ENCODE peak calls at places on chromosomes 6 and 20, in eight cellular contexts. W is foreskin keratinocyte, M is RWPE1, A is GM03348, D is Kasumi-1, I is Right ventricle myocardium inferior, K is T follicular helper cell, Y is cardiac fibroblast. B is an unnamed sample.

GRCh38 chr6:2713473-2714358 is 37.0 kb downstream of the MYLK4 start:
- DNase-seq in W (no peak), M (peak; percentile 22), A (peak; percentile 48), D (no peak), I (no peak), K (no peak), Y (peak; percentile 89), B (no peak)

GRCh38 chr6:3592371-3592941 is 135.6 kb upstream of the SLC22A23 start:
- DNase-seq in W (peak; percentile 100), M (peak; percentile 93), A (peak; percentile 80), D (no peak), I (no peak), K (no peak), Y (peak; percentile 92), B (peak; percentile 63)

GRCh38 chr6:168149015-168149414 is 70.0 kb upstream of the FRMD1 start:
- DNase-seq in W (no peak), M (no peak), A (no peak), D (no peak), I (no peak), K (no peak), Y (no peak), B (no peak)

GRCh38 chr20:48861444-48861843 is 33.6 kb upstream of the PREX1 start:
- DNase-seq in W (no peak), M (no peak), A (no peak), D (no peak), I (no peak), K (no peak), Y (no peak), B (no peak)

GRCh38 chr6:145887969-145888368 is 73.4 kb upstream of the FBXO30 start:
- DNase-seq in W (no peak), M (no peak), A (peak; percentile 8), D (peak; percentile 5), I (no peak), K (peak; percentile 2), Y (peak; percentile 44), B (peak; percentile 34)

GRCh38 chr6:164859791-164860190 is 449.6 kb downstream of the C6orf118 start:
- DNase-seq in W (no peak), M (peak; percentile 3), A (no peak), D (no peak), I (no peak), K (no peak), Y (no peak), B (no peak)

GRCh38 chr20:20199338-20200160 is 147.2 kb downstream of the CFAP61 start:
- DNase-seq in W (no peak), M (no peak), A (no peak), D (no peak), I (no peak), K (no peak), Y (no peak), B (peak; percentile 81)

GRCh38 chr6:139051396-139052070 is 23.0 kb downstream of the ABRACL start:
- DNase-seq in W (no peak), M (no peak), A (no peak), D (no peak), I (no peak), K (no peak), Y (peak; percentile 40), B (no peak)

GRCh38 chr6:125857846-125858245 is 67.1 kb downstream of the NCOA7 start:
- DNase-seq in W (no peak), M (no peak), A (no peak), D (no peak), I (no peak), K (no peak), Y (no peak), B (no peak)

GRCh38 chr20:15986690-15987089 is 586.6 kb downstream of the KIF16B start:
- DNase-seq in W (no peak), M (no peak), A (no peak), D (no peak), I (no peak), K (no peak), Y (no peak), B (no peak)

GRCh38 chr20:11120451-11120850 is 446.7 kb upstream of the JAG1 start:
- DNase-seq in W (no peak), M (no peak), A (no peak), D (no peak), I (no peak), K (no peak), Y (no peak), B (no peak)

GRCh38 chr6:36701401-36701991 is 3.9 kb downstream of the RAB44 start:
- DNase-seq in W (peak; percentile 67), M (peak; percentile 49), A (no peak), D (no peak), I (no peak), K (no peak), Y (no peak), B (no peak)

GRCh38 chr6:139882977-139883728 is 508.7 kb upstream of the CITED2 start:
- DNase-seq in W (peak; percentile 23), M (peak; percentile 4), A (no peak), D (peak; percentile 33), I (no peak), K (no peak), Y (peak; percentile 44), B (no peak)

GRCh38 chr6:35562060-35562459 is 49.4 kb upstream of the TULP1 start:
- DNase-seq in W (no peak), M (no peak), A (no peak), D (no peak), I (no peak), K (no peak), Y (no peak), B (no peak)

GRCh38 chr6:34025112-34025807 is 120.6 kb downstream of the GRM4 start:
- DNase-seq in W (no peak), M (no peak), A (no peak), D (no peak), I (no peak), K (no peak), Y (no peak), B (no peak)

GRCh38 chr6:20440291-20440690 is 38.6 kb downstream of the E2F3 start:
- DNase-seq in W (no peak), M (no peak), A (no peak), D (no peak), I (no peak), K (no peak), Y (peak; percentile 43), B (no peak)

GRCh38 chr6:10793695-10794094 is 44.6 kb downstream of the MAK start:
- DNase-seq in W (no peak), M (no peak), A (no peak), D (no peak), I (no peak), K (no peak), Y (no peak), B (no peak)

GRCh38 chr6:118565317-118565960 is 17.3 kb downstream of the PLN start:
- DNase-seq in W (peak; percentile 53), M (peak; percentile 36), A (no peak), D (peak; percentile 48), I (no peak), K (no peak), Y (no peak), B (peak; percentile 66)

GRCh38 chr6:70304611-70305010 is 1.7 kb upstream of the COL9A1 start:
- DNase-seq in W (no peak), M (no peak), A (no peak), D (no peak), I (no peak), K (no peak), Y (no peak), B (no peak)

GRCh38 chr6:13709698-13710551 is 1.7 kb downstream of the RANBP9 start:
- DNase-seq in W (peak; percentile 44), M (peak; percentile 31), A (no peak), D (peak; percentile 50), I (no peak), K (no peak), Y (peak; percentile 49), B (peak; percentile 54)

GRCh38 chr6:90938116-90938515 is 351.2 kb upstream of the MAP3K7 start:
- DNase-seq in W (peak; percentile 78), M (no peak), A (no peak), D (no peak), I (no peak), K (no peak), Y (no peak), B (no peak)

GRCh38 chr6:14917101-14917500 is 328.8 kb upstream of the JARID2 start:
- DNase-seq in W (peak; percentile 36), M (peak; percentile 31), A (peak; percentile 28), D (no peak), I (no peak), K (no peak), Y (peak; percentile 20), B (no peak)

GRCh38 chr6:21780601-21781000 is 187.1 kb downstream of the SOX4 start:
- DNase-seq in W (no peak), M (no peak), A (no peak), D (no peak), I (no peak), K (no peak), Y (no peak), B (no peak)

GRCh38 chr20:19254956-19255355 is 42.5 kb downstream of the SLC24A3 start:
- DNase-seq in W (no peak), M (no peak), A (no peak), D (no peak), I (no peak), K (no peak), Y (no peak), B (no peak)

GRCh38 chr6:4370066-4370465 is 234.7 kb upstream of the ECI2 start:
- DNase-seq in W (peak; percentile 90), M (peak; percentile 84), A (peak; percentile 82), D (no peak), I (no peak), K (no peak), Y (peak; percentile 80), B (no peak)

GRCh38 chr20:13009682-13010406 is 1.1 kb downstream of the SPTLC3 start:
- DNase-seq in W (peak; percentile 81), M (peak; percentile 64), A (peak; percentile 71), D (peak; percentile 89), I (no peak), K (no peak), Y (peak; percentile 97), B (no peak)

GRCh38 chr20:53126185-53126584 is 154.0 kb downstream of the TSHZ2 start:
- DNase-seq in W (no peak), M (no peak), A (no peak), D (no peak), I (no peak), K (no peak), Y (no peak), B (no peak)

GRCh38 chr6:3804981-3805380 is 44.2 kb upstream of the FAM50B start:
- DNase-seq in W (no peak), M (no peak), A (peak; percentile 25), D (no peak), I (no peak), K (no peak), Y (no peak), B (no peak)

GRCh38 chr20:51487076-51487475 is 55.4 kb downstream of the NFATC2 start:
- DNase-seq in W (no peak), M (no peak), A (no peak), D (no peak), I (no peak), K (no peak), Y (no peak), B (no peak)

GRCh38 chr20:60100780-60101179 is 142.6 kb downstream of the CDH26 start:
- DNase-seq in W (no peak), M (no peak), A (no peak), D (no peak), I (no peak), K (no peak), Y (no peak), B (no peak)

GRCh38 chr6:122184260-122184934 is 215.1 kb upstream of the HSF2 start:
- DNase-seq in W (peak; percentile 26), M (peak; percentile 15), A (peak; percentile 64), D (peak; percentile 29), I (no peak), K (no peak), Y (peak; percentile 42), B (peak; percentile 16)

GRCh38 chr6:18387061-18387721 is at the start of gene RNF144B:
- DNase-seq in W (peak; percentile 94), M (peak; percentile 81), A (peak; percentile 90), D (peak; percentile 83), I (peak; percentile 95), K (peak; percentile 37), Y (peak; percentile 63), B (peak; percentile 90)

GRCh38 chr6:35343092-35343834 is 905 bp downstream of the PPARD start:
- DNase-seq in W (peak; percentile 11), M (no peak), A (peak; percentile 42), D (peak; percentile 46), I (peak; percentile 73), K (no peak), Y (peak; percentile 85), B (peak; percentile 70)

GRCh38 chr20:31630187-31630790 is 7.4 kb upstream of the COX4I2 start:
- DNase-seq in W (no peak), M (no peak), A (no peak), D (no peak), I (no peak), K (no peak), Y (no peak), B (no peak)